ENCODE peak calls at places on chromosomes 1 and 21, in eight cellular contexts. K, H, E, B, Y, G, S and R are unnamed samples.
A peak's percentile ranks its signal among the peaks of the same experiment; 100 is the strongest.

GRCh38 chr21:45542242-45542666 is at the start of gene SLC19A1:
- DNase-seq in K (no peak), H (peak; percentile 98), E (peak; percentile 63), B (peak; percentile 66), Y (peak; percentile 79), G (no peak), S (peak; percentile 97), R (no peak)

GRCh38 chr1:31372961-31373896 is at the start of gene FABP3:
- DNase-seq in K (peak; percentile 94), H (peak; percentile 83), E (peak; percentile 64), B (peak; percentile 97), Y (peak; percentile 81), G (no peak), S (peak; percentile 91), R (no peak)

GRCh38 chr1:25033828-25034451 is 103.9 kb upstream of the RUNX3 start:
- DNase-seq in K (no peak), H (no peak), E (no peak), B (no peak), Y (peak; percentile 46), G (no peak), S (no peak), R (no peak)

GRCh38 chr1:15848929-15849774 is 1.6 kb downstream of the SPEN start:
- DNase-seq in K (peak; percentile 96), H (peak; percentile 65), E (peak; percentile 89), B (peak; percentile 93), Y (peak; percentile 86), G (peak; percentile 69), S (peak; percentile 95), R (peak; percentile 80)

GRCh38 chr1:11099310-11100148 is at the start of gene EXOSC10:
- DNase-seq in K (peak; percentile 98), H (peak; percentile 98), E (peak; percentile 92), B (peak; percentile 97), Y (peak; percentile 96), G (peak; percentile 72), S (peak; percentile 99), R (peak; percentile 30)

GRCh38 chr1:107687846-107688753 is 276.9 kb downstream of the VAV3 start:
- DNase-seq in K (no peak), H (no peak), E (no peak), B (no peak), Y (no peak), G (no peak), S (no peak), R (no peak)

GRCh38 chr1:52603680-52604501 is 1.7 kb downstream of the GPX7 start:
- DNase-seq in K (no peak), H (no peak), E (no peak), B (no peak), Y (no peak), G (no peak), S (no peak), R (no peak)

GRCh38 chr1:48794815-48795214 is 18.1 kb upstream of the BEND5 start:
- DNase-seq in K (no peak), H (no peak), E (no peak), B (no peak), Y (no peak), G (no peak), S (no peak), R (no peak)

GRCh38 chr21:26098758-26099157 is 71.8 kb downstream of the APP start:
- DNase-seq in K (no peak), H (no peak), E (no peak), B (peak; percentile 57), Y (no peak), G (no peak), S (no peak), R (no peak)

GRCh38 chr1:35876988-35877387 is 6.0 kb upstream of the AGO1 start:
- DNase-seq in K (no peak), H (peak; percentile 54), E (no peak), B (peak; percentile 80), Y (no peak), G (no peak), S (no peak), R (no peak)

GRCh38 chr1:45543599-45544417 is 6.8 kb upstream of the AKR1A1 start:
- DNase-seq in K (no peak), H (no peak), E (no peak), B (peak; percentile 33), Y (peak; percentile 55), G (no peak), S (no peak), R (no peak)

GRCh38 chr1:156373546-156373945 is 4.5 kb downstream of the RHBG start:
- DNase-seq in K (no peak), H (no peak), E (no peak), B (no peak), Y (no peak), G (no peak), S (no peak), R (no peak)

GRCh38 chr1:88013485-88013884 is 670.6 kb upstream of the PKN2 start:
- DNase-seq in K (no peak), H (no peak), E (no peak), B (no peak), Y (no peak), G (no peak), S (no peak), R (no peak)

GRCh38 chr1:27179373-27179772 is 24.4 kb upstream of the SLC9A1 start:
- DNase-seq in K (no peak), H (no peak), E (no peak), B (no peak), Y (no peak), G (no peak), S (no peak), R (no peak)

GRCh38 chr1:211132681-211133392 is 1.1 kb downstream of the KCNH1 start:
- DNase-seq in K (no peak), H (no peak), E (no peak), B (peak; percentile 40), Y (no peak), G (no peak), S (no peak), R (no peak)

GRCh38 chr1:240794061-240794843 is 182.3 kb upstream of the GREM2 start:
- DNase-seq in K (no peak), H (no peak), E (no peak), B (no peak), Y (no peak), G (no peak), S (no peak), R (no peak)

GRCh38 chr1:191575180-191575579 is 583.1 kb upstream of the RGS18 start:
- DNase-seq in K (no peak), H (no peak), E (no peak), B (no peak), Y (no peak), G (no peak), S (no peak), R (no peak)

GRCh38 chr1:178004926-178005391 is 35.1 kb upstream of the SEC16B start:
- DNase-seq in K (no peak), H (no peak), E (no peak), B (no peak), Y (no peak), G (peak; percentile 8), S (no peak), R (no peak)

GRCh38 chr1:58620926-58621325 is 43.9 kb upstream of the TACSTD2 start:
- DNase-seq in K (no peak), H (no peak), E (no peak), B (no peak), Y (no peak), G (no peak), S (no peak), R (no peak)

GRCh38 chr1:49013046-49013445 is 236.4 kb upstream of the BEND5 start:
- DNase-seq in K (no peak), H (no peak), E (no peak), B (no peak), Y (no peak), G (no peak), S (no peak), R (no peak)

GRCh38 chr1:210483821-210484220 is 155.1 kb downstream of the HHAT start:
- DNase-seq in K (no peak), H (no peak), E (no peak), B (no peak), Y (no peak), G (no peak), S (no peak), R (no peak)

GRCh38 chr1:38613996-38614395 is 245.6 kb downstream of the RRAGC start:
- DNase-seq in K (peak; percentile 82), H (no peak), E (no peak), B (no peak), Y (no peak), G (no peak), S (no peak), R (no peak)
- H3K4me3 ChIP-seq in K (no peak overlapping the region), H (no peak overlapping the region), E (no peak overlapping the region), B (no peak overlapping the region), Y (no peak overlapping the region), G (no peak overlapping the region), S (no peak overlapping the region), R (no peak overlapping the region)

GRCh38 chr1:194227157-194227556 is 1040.7 kb upstream of the B3GALT2 start:
- DNase-seq in K (no peak), H (no peak), E (no peak), B (no peak), Y (no peak), G (no peak), S (no peak), R (no peak)
- TF ChIP-seq POLR2AphosphoS5 in K (no peak), H (no peak), E (no peak), B (no peak), Y (no peak), G (no peak), S (no peak), R (no peak)

DNA sequence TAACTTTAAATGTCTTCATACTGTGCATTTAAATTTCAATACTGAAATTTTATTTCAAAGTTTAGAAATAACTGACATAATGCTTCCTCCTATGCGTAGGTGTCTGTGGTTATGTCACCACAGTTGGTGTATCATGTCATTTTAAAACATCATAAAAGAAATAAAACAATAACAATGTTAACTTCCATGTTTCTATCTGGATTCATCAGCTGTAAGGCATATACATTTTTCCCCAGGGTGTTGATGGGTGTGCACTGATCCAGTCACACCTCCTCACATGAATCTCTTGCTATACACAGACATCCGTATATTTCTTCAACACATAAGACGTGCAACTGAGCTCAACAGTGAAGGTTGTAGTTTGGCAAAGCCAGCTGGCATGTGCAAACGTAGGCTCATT is 6.2 kb downstream of the KCNA3 start:
- DNase-seq in K (no peak), H (no peak), E (no peak), B (no peak), Y (no peak), G (no peak), S (no peak), R (no peak)
- H3K4me3 ChIP-seq in K (no peak overlapping the region), H (no peak overlapping the region), E (no peak overlapping the region), B (no peak overlapping the region), Y (no peak overlapping the region), G (no peak overlapping the region), S (no peak overlapping the region), R (no peak overlapping the region)

GRCh38 chr1:8023995-8024313 is 2.2 kb downstream of the ERRFI1 start:
- DNase-seq in K (no peak), H (no peak), E (no peak), B (no peak), Y (no peak), G (no peak), S (no peak), R (no peak)

GRCh38 chr1:8026153-8026975 is at the start of gene ERRFI1:
- DNase-seq in K (peak; percentile 98), H (peak; percentile 99), E (peak; percentile 95), B (peak; percentile 95), Y (peak; percentile 97), G (peak; percentile 83), S (peak; percentile 100), R (no peak)

GRCh38 chr1:8025671-8026144 is 401 bp downstream of the ERRFI1 start:
- DNase-seq in K (no peak), H (peak; percentile 34), E (no peak), B (no peak), Y (no peak), G (no peak), S (no peak), R (no peak)

GRCh38 chr1:8024329-8024728 is 1.8 kb downstream of the ERRFI1 start:
- DNase-seq in K (no peak), H (no peak), E (no peak), B (no peak), Y (no peak), G (no peak), S (no peak), R (no peak)

GRCh38 chr1:8025061-8025670 is 943 bp downstream of the ERRFI1 start:
- DNase-seq in K (no peak), H (no peak), E (no peak), B (no peak), Y (no peak), G (no peak), S (no peak), R (no peak)
- TF ChIP-seq POLR2AphosphoS5 in K (peak; percentile 68), H (no peak), E (peak; percentile 12), B (no peak), Y (no peak), G (peak; percentile 20), S (no peak), R (no peak)